ENCODE peak calls at places on chromosomes 13 and 19, in four cellular contexts. R is GM12878, W is K562, P is H1. F is an unnamed sample.

GRCh38 chr13:41026806-41027205 is 7.7 kb upstream of the ELF1 start:
- DNase-seq in R (no peak), W (no peak), P (no peak), F (no peak)

GRCh38 chr13:106565127-106565775 is 2.7 kb downstream of the ARGLU1 start:
- DNase-seq in R (no peak), W (no peak), P (no peak), F (peak; percentile 46)

GRCh38 chr19:30224689-30225606 is 147.2 kb upstream of the ZNF536 start:
- DNase-seq in R (no peak), W (no peak), P (no peak), F (no peak)

GRCh38 chr19:49086296-49086695 is 1.0 kb downstream of the SNRNP70 start:
- DNase-seq in R (no peak), W (no peak), P (no peak), F (no peak)

GRCh38 chr19:1324792-1325567 is 39.3 kb downstream of the EFNA2 start:
- DNase-seq in R (no peak), W (peak; percentile 88), P (no peak), F (peak; percentile 18)

GRCh38 chr19:51020988-51021651 is 1.6 kb upstream of the KLK10 start:
- DNase-seq in R (no peak), W (peak; percentile 61), P (no peak), F (peak; percentile 36)

GRCh38 chr19:50461066-50461875 is 15.0 kb upstream of the EMC10 start:
- DNase-seq in R (peak; percentile 53), W (peak; percentile 87), P (peak; percentile 84), F (peak; percentile 58)

GRCh38 chr13:59111711-59112110 is 1052.0 kb downstream of the DIAPH3 start:
- DNase-seq in R (no peak), W (no peak), P (no peak), F (no peak)

GRCh38 chr19:35063940-35064818 is 22.7 kb downstream of the HPN start:
- DNase-seq in R (no peak), W (no peak), P (no peak), F (no peak)

GRCh38 chr13:42875448-42876269 is 94.3 kb downstream of the FAM216B start:
- DNase-seq in R (no peak), W (no peak), P (no peak), F (no peak)

GRCh38 chr19:11673608-11674041 is 65.1 kb downstream of the ZNF823 start:
- DNase-seq in R (no peak), W (peak; percentile 49), P (peak; percentile 80), F (no peak)

GRCh38 chr13:43303040-43303729 is 279.8 kb downstream of the DNAJC15 start:
- DNase-seq in R (no peak), W (no peak), P (peak; percentile 72), F (no peak)

DNA sequence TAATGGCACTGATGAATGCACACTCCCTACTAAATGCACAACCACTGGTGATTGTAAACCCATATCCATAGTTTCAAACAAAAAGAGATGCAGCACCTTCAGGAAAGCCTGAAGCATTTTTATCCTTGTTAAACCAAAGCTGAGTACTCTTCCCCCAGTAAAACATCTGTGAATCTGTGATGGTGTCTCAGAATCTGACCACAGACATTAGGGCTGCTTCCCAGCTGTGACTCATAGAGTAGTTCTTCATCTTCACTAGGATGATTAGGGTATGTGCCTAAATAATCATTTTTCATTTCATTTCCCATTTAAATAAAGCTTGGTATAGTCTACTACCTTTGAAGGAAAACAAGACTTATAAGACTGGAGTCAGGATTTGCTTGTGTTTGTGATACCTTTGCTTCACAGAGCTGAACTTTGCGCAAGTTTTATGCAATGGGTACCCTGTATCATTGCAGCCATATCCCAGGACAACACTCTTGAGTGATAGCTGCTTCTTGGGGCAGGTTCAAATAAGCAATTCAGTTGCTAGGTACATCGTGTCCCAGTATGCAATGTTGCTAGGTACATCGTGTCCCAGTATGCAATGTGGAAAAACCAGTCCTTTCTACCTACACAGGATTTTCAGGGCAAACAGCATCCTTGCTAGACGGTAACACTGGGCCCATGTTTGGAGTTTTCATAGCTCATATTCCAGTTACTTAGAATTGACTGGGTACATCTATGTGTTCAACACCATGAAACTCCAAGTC is 277.1 kb downstream of the IRS2 start:
- DNase-seq in R (no peak), W (no peak), P (no peak), F (no peak)
- TF ChIP-seq GABPA in R (no peak), W (no peak), P (no peak), F (no peak)

GRCh38 chr19:18941628-18942354 is 774 bp upstream of the HOMER3 start:
- DNase-seq in R (no peak), W (no peak), P (peak; percentile 59), F (no peak)

GRCh38 chr19:18939163-18939562 is 1.9 kb downstream of the HOMER3 start:
- DNase-seq in R (no peak), W (no peak), P (no peak), F (no peak)

GRCh38 chr19:18942692-18943091 is 1.7 kb upstream of the HOMER3 start:
- DNase-seq in R (no peak), W (no peak), P (no peak), F (no peak)

GRCh38 chr19:18940791-18941627 is at the start of gene HOMER3:
- DNase-seq in R (no peak), W (peak; percentile 85), P (peak; percentile 85), F (peak; percentile 59)

GRCh38 chr19:18939922-18940775 is 868 bp downstream of the HOMER3 start:
- DNase-seq in R (no peak), W (no peak), P (peak; percentile 88), F (no peak)
- TF ChIP-seq POLR2AphosphoS5 in R (no peak), W (no peak), P (no peak), F (no peak)

GRCh38 chr19:45505996-45506245 is 1.4 kb upstream of the VASP start:
- DNase-seq in R (no peak), W (no peak), P (no peak), F (no peak)
- H3K4me3 ChIP-seq in R (peak overlapping the region; percentile 99), W (peak overlapping the region; percentile 99), P (peak overlapping the region; percentile 97), F (peak overlapping the region; percentile 96)

DNA sequence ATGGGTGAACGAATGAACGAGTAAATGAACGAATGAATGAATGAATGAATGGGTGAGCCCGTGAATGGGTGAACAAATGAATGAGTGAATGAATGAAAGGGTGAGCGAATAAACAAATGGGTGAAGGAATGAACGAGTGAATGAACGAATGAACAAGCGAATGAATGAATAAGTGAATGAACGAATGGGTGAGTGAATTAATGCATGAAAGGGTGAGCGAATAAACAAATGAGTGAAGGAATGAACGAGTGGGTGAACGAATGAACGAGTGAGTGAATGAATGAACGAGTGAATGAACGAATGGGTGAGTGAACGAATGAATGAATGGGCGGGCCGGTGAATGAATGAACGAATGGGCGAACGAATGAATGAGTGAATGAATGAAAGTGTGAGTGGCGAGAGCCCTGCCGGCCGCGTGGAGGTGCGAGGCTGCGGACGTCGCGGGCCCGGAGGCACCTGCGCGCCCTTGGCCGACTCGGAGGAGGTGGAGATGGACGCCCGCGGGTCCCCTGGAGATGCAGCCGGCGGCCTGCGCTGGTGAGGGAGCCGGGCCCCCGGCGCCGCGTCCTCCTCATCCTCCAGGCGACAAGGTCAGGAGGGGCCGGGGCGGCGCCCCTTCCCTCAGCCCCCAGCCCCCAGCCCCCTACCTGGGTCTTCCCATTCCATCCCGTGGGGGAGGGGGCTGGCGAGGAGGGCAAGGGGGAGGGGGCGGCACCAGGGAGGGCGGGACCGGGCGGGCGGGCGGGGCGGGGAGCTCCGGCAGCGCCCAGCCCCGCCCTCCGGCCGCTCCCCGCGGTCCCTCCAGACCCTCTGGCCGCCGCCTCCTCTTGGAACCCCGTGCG is 15.4 kb downstream of the ANKRD24 start:
- DNase-seq in R (no peak), W (no peak), P (peak; percentile 80), F (no peak)
- TF ChIP-seq GABPA in R (no peak), W (no peak), P (no peak), F (no peak)

F was measured in HL-60.